ENCODE peak calls at places on chromosomes 11 and 22, in four cellular contexts. Q is uterus; R is sigmoid colon; C is CD8-positive, alpha-beta memory T cell. O is an unnamed sample.

GRCh38 chr11:61028135-61028729 is 56.8 kb downstream of the CD6 start:
- DNase-seq in R (peak), C (peak), Q (no peak), O (no peak)

GRCh38 chr11:128859563-128860441 is 7.3 kb downstream of the KCNJ1 start:
- DNase-seq in Q (peak), R (no peak), C (peak), O (peak)

GRCh38 chr22:50545522-50546325 is at the start of gene KLHDC7B:
- DNase-seq in R (no peak), C (no peak), Q (no peak), O (no peak)

GRCh38 chr11:17473071-17473744 is 3.4 kb downstream of the ABCC8 start:
- DNase-seq in C (no peak), Q (no peak), R (no peak), O (no peak)

GRCh38 chr11:88175004-88175706 is at the start of gene RAB38:
- DNase-seq in R (peak), C (peak), Q (peak), O (peak)

GRCh38 chr11:102410382-102410784 is 42.2 kb downstream of the TMEM123 start:
- DNase-seq in Q (no peak), R (no peak), C (no peak), O (no peak)

GRCh38 chr11:77191823-77192495 is 63.9 kb downstream of the MYO7A start:
- DNase-seq in R (no peak), C (peak), Q (no peak), O (no peak)

GRCh38 chr11:31956310-31956709 is 134.6 kb upstream of the RCN1 start:
- DNase-seq in Q (no peak), C (no peak), R (no peak), O (no peak)

GRCh38 chr11:95515379-95515778 is 274.2 kb downstream of the FAM76B start:
- DNase-seq in C (no peak), R (no peak), Q (no peak), O (no peak)

GRCh38 chr11:133843454-133843987 is 1.8 kb downstream of the SPATA19 start:
- DNase-seq in Q (no peak), C (no peak), R (no peak), O (no peak)

GRCh38 chr11:13993096-13993760 is 30.7 kb downstream of the SPON1 start:
- DNase-seq in Q (no peak), R (no peak), C (no peak), O (no peak)

GRCh38 chr22:23894710-23895598 is 771 bp downstream of the MIF start:
- DNase-seq in R (peak), Q (peak), C (peak), O (peak)

GRCh38 chr22:23896523-23897186 is 2.5 kb downstream of the MIF start:
- DNase-seq in C (no peak), R (peak), Q (no peak), O (no peak)

GRCh38 chr22:23896166-23896522 is 2.0 kb downstream of the MIF start:
- DNase-seq in R (no peak), C (no peak), Q (no peak), O (no peak)

GRCh38 chr22:23893957-23894709 is at the start of gene MIF:
- DNase-seq in C (peak), Q (peak), R (peak), O (peak)

GRCh38 chr22:23895599-23896144 is 1.5 kb downstream of the MIF start:
- DNase-seq in R (no peak), Q (no peak), C (no peak), O (no peak)
- H3K4me3 ChIP-seq in R (peak), Q (peak), C (peak), O (no peak)

GRCh38 chr11:972812-973211 is 47.1 kb downstream of the AP2A2 start:
- DNase-seq in C (no peak), Q (no peak), R (no peak), O (no peak)

GRCh38 chr11:971092-971690 is 45.5 kb downstream of the AP2A2 start:
- DNase-seq in C (no peak), R (no peak), Q (no peak), O (no peak)

GRCh38 chr11:975824-976223 is 50.2 kb downstream of the AP2A2 start:
- DNase-seq in R (no peak), C (no peak), Q (no peak), O (no peak)

GRCh38 chr11:971731-972365 is 46.2 kb downstream of the AP2A2 start:
- DNase-seq in C (no peak), R (no peak), Q (no peak), O (no peak)

DNA sequence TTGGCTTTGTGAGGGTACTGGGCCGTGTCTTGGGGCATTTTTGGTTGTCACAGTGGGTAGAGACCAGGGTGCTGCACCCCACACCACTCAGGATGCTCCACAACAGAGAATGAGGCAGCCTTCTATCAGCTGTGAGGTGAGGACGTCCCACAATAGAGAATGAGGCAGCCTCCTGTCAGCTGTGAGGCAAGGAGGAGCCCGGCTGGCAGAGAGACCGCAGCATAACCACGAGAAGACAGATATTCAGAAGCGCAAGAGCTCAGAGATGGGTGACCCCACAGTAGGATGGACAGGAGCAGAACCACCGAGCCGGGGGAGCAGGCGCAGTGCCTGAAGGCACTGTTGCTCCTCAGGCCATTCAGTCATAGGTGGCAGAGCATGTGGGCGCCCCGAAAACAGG is 47.6 kb downstream of the AP2A2 start:
- DNase-seq in C (no peak), Q (no peak), R (no peak), O (no peak)
- H3K4me3 ChIP-seq in C (no peak), Q (no peak), R (no peak), O (no peak)

GRCh38 chr11:65452806-65453490 is 30.4 kb downstream of the NEAT1 start:
- DNase-seq in R (no peak), Q (peak), C (no peak), O (peak)
- H3K4me3 ChIP-seq in R (no peak), Q (no peak), C (no peak), O (no peak)

GRCh38 chr11:108405706-108406105 is 61.6 kb downstream of the C11orf65 start:
- DNase-seq in C (no peak), Q (no peak), R (no peak), O (no peak)
- H3K4me3 ChIP-seq in C (no peak), Q (no peak), R (no peak), O (no peak)

GRCh38 chr22:37309221-37310074 is 27.1 kb downstream of the CYTH4 start:
- DNase-seq in R (no peak), C (peak), Q (no peak), O (no peak)
- H3K4me3 ChIP-seq in R (no peak), C (peak), Q (no peak), O (no peak)

GRCh38 chr11:34623463-34623862 is 2.6 kb downstream of the EHF start:
- DNase-seq in C (no peak), Q (no peak), R (no peak), O (no peak)
- H3K4me3 ChIP-seq in C (no peak), Q (no peak), R (no peak), O (no peak)

DNA sequence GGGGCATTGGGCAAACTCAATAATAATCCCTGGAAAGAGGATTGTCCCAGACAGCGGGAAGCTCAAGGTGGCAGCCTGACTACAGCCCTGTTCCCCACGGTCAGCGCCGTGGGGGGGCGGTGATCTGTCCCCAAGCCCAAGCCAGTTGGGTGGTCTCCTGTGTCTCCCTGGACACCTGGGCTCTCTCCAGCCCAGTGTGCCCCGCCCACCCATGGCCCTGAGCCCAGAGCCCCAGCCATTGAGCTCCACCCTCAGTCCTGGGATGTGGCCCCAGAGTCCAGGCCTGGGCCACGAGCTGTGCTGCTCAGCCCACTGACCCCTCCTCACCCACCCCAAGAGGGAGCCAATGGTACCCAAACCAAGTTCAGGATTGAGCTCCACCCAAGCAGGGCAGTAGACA is 27.9 kb upstream of the PDE2A start:
- DNase-seq in C (no peak), Q (no peak), R (no peak), O (no peak)
- H3K4me3 ChIP-seq in C (no peak), Q (no peak), R (no peak), O (no peak)

GRCh38 chr11:3050386-3051325 is 6.6 kb downstream of the CARS1 start:
- DNase-seq in Q (no peak), C (no peak), R (no peak), O (no peak)
- H3K4me3 ChIP-seq in Q (no peak), C (no peak), R (no peak), O (no peak)

GRCh38 chr22:32722441-32722840 is 79.1 kb upstream of the TIMP3 start:
- DNase-seq in Q (no peak), C (no peak), R (no peak), O (no peak)

GRCh38 chr22:32723632-32724031 is 77.9 kb upstream of the TIMP3 start:
- DNase-seq in C (peak), Q (peak), R (peak), O (peak)

GRCh38 chr22:32725369-32725988 is 76.0 kb upstream of the TIMP3 start:
- DNase-seq in R (no peak), C (no peak), Q (peak), O (no peak)

GRCh38 chr22:32720924-32721323 is 80.6 kb upstream of the TIMP3 start:
- DNase-seq in Q (peak), R (no peak), C (no peak), O (no peak)

DNA sequence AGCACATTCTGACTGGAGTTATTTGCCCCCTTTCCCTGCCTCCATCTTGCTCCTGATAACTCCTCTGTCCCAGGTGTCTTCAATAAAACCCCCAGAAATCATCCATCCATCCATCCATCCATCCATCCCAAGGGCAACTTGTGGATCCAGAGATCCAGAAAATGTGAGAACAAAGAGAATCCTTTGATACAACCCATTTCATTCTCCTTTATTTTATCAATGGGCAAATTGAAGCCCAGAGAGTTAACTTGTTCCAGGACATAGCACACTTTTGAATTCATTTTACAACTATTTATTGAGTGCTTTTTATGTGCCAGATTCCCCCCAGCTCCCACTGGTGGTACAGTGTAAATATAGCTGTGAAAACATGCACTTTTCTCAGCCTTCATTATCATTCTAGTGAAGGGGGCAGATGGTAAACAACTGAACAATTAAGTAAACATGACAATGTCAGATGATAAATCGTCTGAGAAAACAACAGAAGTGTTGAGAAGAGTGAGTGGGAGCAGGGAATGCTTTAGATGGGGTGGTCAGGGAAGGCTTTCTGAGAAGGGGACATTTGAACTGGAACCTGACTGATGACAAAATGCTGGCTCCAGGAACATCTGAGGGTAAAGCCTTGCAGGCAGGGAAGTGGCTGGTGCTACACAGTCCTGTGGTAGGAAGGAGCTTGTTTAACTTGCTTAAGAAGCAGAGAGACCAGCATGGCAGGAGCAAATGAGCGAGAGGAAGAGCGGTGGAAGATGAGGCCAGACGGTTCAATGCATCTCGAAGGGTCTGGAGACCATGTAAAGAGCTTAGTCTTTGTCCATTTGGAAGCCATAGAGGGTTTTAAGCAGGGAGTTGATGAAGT is 80.0 kb upstream of the TIMP3 start:
- DNase-seq in Q (no peak), R (no peak), C (no peak), O (no peak)
- H3K4me3 ChIP-seq in Q (no peak), R (no peak), C (no peak), O (no peak)